ENCODE peak calls at places on chromosomes 6 and 20, in seven cellular contexts. Z is HepG2, H is IMR-90, K is A549, N is OCI-LY7, B is hepatocyte, W is PC-9. S is an unnamed sample.
A peak's percentile ranks its signal among the peaks of the same experiment; 100 is the strongest.

GRCh38 chr20:8854566-8854965 is 214.3 kb upstream of the PLCB4 start:
- DNase-seq in Z (no peak), H (peak; percentile 83), K (no peak), N (no peak), B (no peak), W (no peak), S (no peak)

GRCh38 chr6:106512048-106512957 is 117.0 kb downstream of the RTN4IP1 start:
- DNase-seq in Z (peak; percentile 68), H (no peak), K (no peak), N (peak; percentile 84), B (peak; percentile 82), W (peak; percentile 75), S (peak; percentile 88)

GRCh38 chr6:137121401-137121997 is 51.9 kb downstream of the IL22RA2 start:
- DNase-seq in Z (no peak), H (no peak), K (no peak), N (no peak), B (no peak), W (no peak), S (no peak)

GRCh38 chr20:50826121-50826520 is 31.3 kb downstream of the BCAS4 start:
- DNase-seq in Z (no peak), H (peak; percentile 8), K (no peak), N (no peak), B (no peak), W (no peak), S (no peak)

GRCh38 chr6:133918208-133918930 is 29.5 kb downstream of the TCF21 start:
- DNase-seq in Z (no peak), H (no peak), K (no peak), N (no peak), B (no peak), W (no peak), S (no peak)

GRCh38 chr6:125815050-125815910 is 24.5 kb downstream of the NCOA7 start:
- DNase-seq in Z (no peak), H (no peak), K (no peak), N (no peak), B (no peak), W (no peak), S (no peak)

GRCh38 chr6:25556516-25556915 is 95.5 kb upstream of the SCGN start:
- DNase-seq in Z (peak; percentile 65), H (peak; percentile 74), K (peak; percentile 15), N (peak; percentile 80), B (peak; percentile 83), W (peak; percentile 70), S (peak; percentile 86)

GRCh38 chr6:33894438-33894837 is 90.6 kb upstream of the MLN start:
- DNase-seq in Z (no peak), H (no peak), K (no peak), N (no peak), B (no peak), W (no peak), S (no peak)

GRCh38 chr20:37209661-37210314 is 30.4 kb upstream of the MROH8 start:
- DNase-seq in Z (no peak), H (no peak), K (no peak), N (no peak), B (peak; percentile 19), W (no peak), S (no peak)

GRCh38 chr6:107813555-107814194 is 10.4 kb downstream of the SCML4 start:
- DNase-seq in Z (no peak), H (no peak), K (no peak), N (no peak), B (no peak), W (no peak), S (no peak)

GRCh38 chr6:155595264-155595663 is 139.6 kb upstream of the NOX3 start:
- DNase-seq in Z (no peak), H (no peak), K (no peak), N (no peak), B (no peak), W (no peak), S (no peak)

GRCh38 chr6:89353702-89354392 is 1.3 kb upstream of the UBE2J1 start:
- DNase-seq in Z (peak; percentile 16), H (no peak), K (no peak), N (peak; percentile 86), B (no peak), W (no peak), S (peak; percentile 55)

GRCh38 chr6:113651120-113651519 is 206.0 kb upstream of the MARCKS start:
- DNase-seq in Z (no peak), H (no peak), K (no peak), N (no peak), B (no peak), W (no peak), S (no peak)

GRCh38 chr6:37566209-37566859 is 66.6 kb upstream of the CCDC167 start:
- DNase-seq in Z (no peak), H (no peak), K (peak; percentile 57), N (peak; percentile 51), B (peak; percentile 68), W (peak; percentile 54), S (peak; percentile 89)

GRCh38 chr6:107124934-107125348 is 9.6 kb upstream of the BEND3 start:
- DNase-seq in Z (no peak), H (no peak), K (no peak), N (peak; percentile 73), B (no peak), W (no peak), S (peak; percentile 54)

GRCh38 chr20:24764027-24764797 is 184.9 kb upstream of the CST7 start:
- DNase-seq in Z (no peak), H (no peak), K (no peak), N (no peak), B (no peak), W (no peak), S (no peak)

GRCh38 chr6:157292202-157292601 is 31.1 kb downstream of the TMEM242 start:
- DNase-seq in Z (no peak), H (no peak), K (no peak), N (peak; percentile 12), B (no peak), W (no peak), S (no peak)

GRCh38 chr6:145206247-145206907 is 528.9 kb downstream of the EPM2A start:
- DNase-seq in Z (no peak), H (peak; percentile 70), K (no peak), N (no peak), B (peak; percentile 23), W (no peak), S (no peak)

GRCh38 chr6:116545661-116546060 is at the start of gene TRAPPC3L:
- DNase-seq in Z (no peak), H (no peak), K (no peak), N (no peak), B (no peak), W (no peak), S (no peak)

GRCh38 chr6:154930490-154930889 is 64.6 kb upstream of the TIAM2 start:
- DNase-seq in Z (no peak), H (no peak), K (no peak), N (no peak), B (no peak), W (no peak), S (no peak)

GRCh38 chr6:28982476-28983266 is 22.4 kb downstream of the ZNF311 start:
- DNase-seq in Z (peak; percentile 87), H (peak; percentile 67), K (peak; percentile 46), N (no peak), B (peak; percentile 69), W (peak; percentile 47), S (peak; percentile 40)

GRCh38 chr6:125558907-125559306 is 190.5 kb upstream of the HEY2 start:
- DNase-seq in Z (no peak), H (no peak), K (no peak), N (no peak), B (peak; percentile 34), W (peak; percentile 24), S (no peak)

GRCh38 chr20:10800288-10800687 is 126.5 kb upstream of the JAG1 start:
- DNase-seq in Z (peak; percentile 62), H (no peak), K (no peak), N (no peak), B (no peak), W (no peak), S (no peak)

GRCh38 chr6:109793015-109793414 is 101.9 kb downstream of the FIG4 start:
- DNase-seq in Z (peak; percentile 50), H (no peak), K (no peak), N (no peak), B (no peak), W (no peak), S (no peak)

GRCh38 chr20:59835448-59836395 is 97.7 kb downstream of the SYCP2 start:
- DNase-seq in Z (no peak), H (peak; percentile 5), K (no peak), N (no peak), B (peak; percentile 80), W (no peak), S (no peak)

GRCh38 chr20:46549188-46549967 is 1.1 kb downstream of the OCSTAMP start:
- DNase-seq in Z (no peak), H (no peak), K (no peak), N (no peak), B (no peak), W (no peak), S (no peak)

GRCh38 chr20:46552460-46553420 is 2.3 kb upstream of the OCSTAMP start:
- DNase-seq in Z (no peak), H (no peak), K (no peak), N (no peak), B (no peak), W (no peak), S (no peak)

GRCh38 chr20:46550441-46550840 is at the start of gene OCSTAMP:
- DNase-seq in Z (no peak), H (no peak), K (no peak), N (no peak), B (no peak), W (no peak), S (no peak)

GRCh38 chr20:46548688-46549087 is 1.8 kb downstream of the OCSTAMP start:
- DNase-seq in Z (no peak), H (no peak), K (no peak), N (no peak), B (no peak), W (no peak), S (no peak)

GRCh38 chr20:46551508-46552280 is 1.2 kb upstream of the OCSTAMP start:
- DNase-seq in Z (peak; percentile 55), H (no peak), K (no peak), N (no peak), B (no peak), W (no peak), S (no peak)
- H3K4me2 ChIP-seq in Z (peak overlapping the region; percentile 22), H (no peak overlapping the region), K (no peak overlapping the region), N (no peak overlapping the region), B (no peak overlapping the region), W (no peak overlapping the region), S (no peak overlapping the region)

GRCh38 chr20:31862506-31862905 is 7.8 kb downstream of the DUSP15 start:
- DNase-seq in Z (no peak), H (no peak), K (no peak), N (no peak), B (no peak), W (no peak), S (no peak)
- H3K27ac ChIP-seq in Z (no peak overlapping the region), H (no peak overlapping the region), K (no peak overlapping the region), N (no peak overlapping the region), B (peak overlapping the region; percentile 81), W (no peak overlapping the region), S (no peak overlapping the region)

DNA sequence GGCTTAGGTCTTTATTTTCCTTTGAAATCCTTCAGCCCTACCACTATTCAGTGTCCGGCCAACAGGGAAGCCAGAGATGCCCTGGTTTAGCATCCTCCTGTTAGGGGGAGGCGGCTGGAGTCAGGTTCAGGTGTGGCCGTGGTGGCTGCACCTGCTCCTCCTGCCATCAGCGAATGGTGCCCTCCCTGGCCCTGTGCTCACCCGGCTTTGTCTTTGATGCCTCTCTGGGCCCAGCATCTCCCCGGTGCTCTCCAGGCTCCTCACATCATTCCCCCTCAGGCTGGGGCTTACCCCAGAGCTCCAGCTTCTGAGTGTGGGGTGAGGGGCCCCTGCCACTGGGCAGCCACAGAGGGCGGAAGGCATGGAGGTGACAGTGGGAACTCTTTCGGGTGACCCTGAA is 97.3 kb downstream of the DACT2 start:
- DNase-seq in Z (no peak), H (no peak), K (no peak), N (no peak), B (no peak), W (no peak), S (no peak)
- H3K4me2 ChIP-seq in Z (no peak overlapping the region), H (no peak overlapping the region), K (no peak overlapping the region), N (no peak overlapping the region), B (no peak overlapping the region), W (no peak overlapping the region), S (no peak overlapping the region)

GRCh38 chr20:63791497-63792156 is 39.4 kb downstream of the ZBTB46 start:
- DNase-seq in Z (no peak), H (no peak), K (no peak), N (no peak), B (no peak), W (no peak), S (no peak)
- H3K27ac ChIP-seq in Z (peak overlapping the region; percentile 15), H (no peak overlapping the region), K (no peak overlapping the region), N (no peak overlapping the region), B (no peak overlapping the region), W (no peak overlapping the region), S (no peak overlapping the region)